ENCODE peak calls at places on chromosome 6, in ten cellular contexts. P, O, A, V, U, R, G, L, J and K are unnamed samples.

GRCh38 chr6:72953901-72954494 is 271.3 kb downstream of the KHDC1L start:
- DNase-seq in G (no peak), L (no peak), R (no peak), V (no peak), P (no peak), O (peak), J (no peak), A (no peak), U (no peak), K (peak)

GRCh38 chr6:136526937-136527336 is 23.3 kb downstream of the MAP7 start:
- DNase-seq in R (no peak), V (no peak), J (no peak), U (no peak), O (no peak), L (no peak), A (no peak), G (no peak), P (no peak), K (no peak)

GRCh38 chr6:142474446-142475289 is 172.9 kb downstream of the ADGRG6 start:
- DNase-seq in A (peak), J (no peak), L (no peak), P (no peak), O (peak), G (peak), U (peak), V (no peak), R (peak), K (peak)

GRCh38 chr6:22613695-22614094 is 44.3 kb downstream of the HDGFL1 start:
- DNase-seq in L (no peak), J (no peak), O (peak), V (no peak), A (no peak), U (no peak), R (no peak), G (no peak), P (no peak), K (peak)

GRCh38 chr6:112967974-112968373 is 620.8 kb downstream of the RFPL4B start:
- DNase-seq in G (no peak), A (no peak), O (no peak), J (no peak), R (no peak), U (no peak), L (no peak), V (no peak), P (no peak), K (no peak)

GRCh38 chr6:36210886-36211595 is 14.5 kb downstream of the BRPF3 start:
- DNase-seq in U (no peak), R (no peak), A (no peak), G (no peak), V (no peak), O (no peak), L (no peak), P (no peak), J (no peak), K (no peak)

GRCh38 chr6:53375851-53376250 is 27.1 kb upstream of the ELOVL5 start:
- DNase-seq in L (no peak), J (no peak), O (peak), G (no peak), V (no peak), U (no peak), A (no peak), P (no peak), R (no peak), K (no peak)

GRCh38 chr6:73519943-73520687 is 717 bp downstream of the EEF1A1 start:
- DNase-seq in J (peak), V (peak), O (peak), L (peak), U (peak), R (peak), A (peak), P (peak), G (peak), K (peak)

GRCh38 chr6:161212902-161213301 is 61.0 kb downstream of the AGPAT4 start:
- DNase-seq in O (no peak), R (no peak), J (no peak), L (no peak), G (no peak), V (no peak), P (no peak), A (no peak), U (no peak), K (no peak)

GRCh38 chr6:14476793-14477531 is 359.4 kb downstream of the CD83 start:
- DNase-seq in O (peak), P (no peak), J (no peak), U (peak), L (peak), R (no peak), V (no peak), A (no peak), G (no peak), K (peak)